ENCODE peak calls at places on chromosomes 6 and 20, in ten cellular contexts. Z is esophagus squamous epithelium; G is MM.1S; P is DND-41; B is neuronal stem cell; L is esophagus muscularis mucosa; D is osteoblast; H is CD8-positive, alpha-beta T cell; F is astrocyte; O is aorta. X is an unnamed sample. For H3K4me1, the result is how much of the 10 kb centered on the place peaks cover.

GRCh38 chr6:21354805-21355238 is 238.7 kb upstream of the SOX4 start:
- DNase-seq in Z (no peak), G (no peak), P (no peak), B (no peak), L (no peak), D (no peak), H (no peak), F (no peak), O (no peak), X (no peak)

GRCh38 chr6:166736606-166737005 is 109.6 kb upstream of the RPS6KA2 start:
- DNase-seq in Z (no peak), G (no peak), P (no peak), B (no peak), L (no peak), D (peak), H (no peak), F (peak), O (no peak), X (no peak)

GRCh38 chr20:44543345-44543744 is 21.5 kb upstream of the SERINC3 start:
- DNase-seq in Z (no peak), G (no peak), P (no peak), B (no peak), L (no peak), D (no peak), H (no peak), F (no peak), O (no peak), X (no peak)

GRCh38 chr6:132798820-132799538 is 542 bp upstream of the SLC18B1 start:
- DNase-seq in Z (no peak), G (peak), P (peak), B (peak), L (no peak), D (peak), H (peak), F (no peak), O (peak), X (peak)

GRCh38 chr6:47047479-47048411 is 5.6 kb upstream of the ADGRF1 start:
- DNase-seq in Z (no peak), G (peak), P (peak), B (peak), L (no peak), D (peak), H (peak), F (peak), O (no peak), X (peak)

GRCh38 chr20:25484911-25485511 is 77.5 kb downstream of the GINS1 start:
- DNase-seq in Z (no peak), G (peak), P (peak), B (no peak), L (no peak), D (peak), H (no peak), F (peak), O (no peak), X (no peak)

GRCh38 chr6:127180421-127180820 is 62.0 kb downstream of the RSPO3 start:
- DNase-seq in Z (no peak), G (no peak), P (no peak), B (no peak), L (no peak), D (no peak), H (no peak), F (no peak), O (no peak), X (no peak)

GRCh38 chr20:46458891-46459750 is 52.7 kb upstream of the ELMO2 start:
- DNase-seq in Z (no peak), G (no peak), P (no peak), B (peak), L (no peak), D (no peak), H (no peak), F (no peak), O (peak), X (no peak)

GRCh38 chr6:158752613-158753012 is 66.6 kb downstream of the EZR start:
- DNase-seq in Z (no peak), G (no peak), P (no peak), B (no peak), L (no peak), D (no peak), H (no peak), F (no peak), O (no peak), X (no peak)

GRCh38 chr6:138498575-138499302 is 555 bp downstream of the NHSL1 start:
- DNase-seq in Z (no peak), G (no peak), P (no peak), B (no peak), L (no peak), D (no peak), H (no peak), F (peak), O (no peak), X (no peak)

GRCh38 chr6:112639436-112639835 is 292.3 kb downstream of the RFPL4B start:
- DNase-seq in Z (no peak), G (no peak), P (no peak), B (no peak), L (no peak), D (peak), H (no peak), F (peak), O (no peak), X (no peak)

GRCh38 chr6:112636650-112637260 is 289.6 kb downstream of the RFPL4B start:
- DNase-seq in Z (no peak), G (no peak), P (no peak), B (no peak), L (no peak), D (peak), H (no peak), F (peak), O (no peak), X (no peak)

DNA sequence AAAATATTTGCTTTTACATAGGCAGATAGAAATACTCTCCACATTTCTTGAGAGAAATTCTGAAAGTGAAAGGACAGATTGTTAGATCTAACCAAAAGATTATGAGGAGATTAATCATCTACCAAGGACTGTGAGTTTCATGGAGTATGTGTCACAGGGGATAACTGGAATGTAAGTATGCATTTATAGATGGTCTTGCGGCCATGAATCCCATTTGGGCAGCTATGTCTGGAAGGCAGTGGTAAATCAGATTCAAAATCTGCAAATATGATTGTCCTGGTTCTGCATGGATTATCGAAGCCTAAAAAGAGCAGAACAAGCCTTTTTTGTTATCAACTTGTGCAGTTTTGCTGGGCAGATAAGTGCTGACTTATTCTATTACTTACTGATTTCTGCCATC is 293.8 kb downstream of the RFPL4B start:
- DNase-seq in Z (no peak), G (no peak), P (no peak), B (no peak), L (no peak), D (peak), H (no peak), F (peak), O (no peak), X (no peak)
- H3K4me1 ChIP-seq in Z (under half), G (under half), P (under half), B (under half), L (under half), D (under half), H (under half), F (under half), O (under half), X (under half)

GRCh38 chr6:31180500-31180899 is 10.0 kb upstream of the POU5F1 start:
- DNase-seq in Z (no peak), G (peak), P (no peak), B (no peak), L (no peak), D (peak), H (peak), F (peak), O (peak), X (peak)

GRCh38 chr6:31187780-31188194 is 17.3 kb upstream of the POU5F1 start:
- DNase-seq in Z (no peak), G (no peak), P (no peak), B (no peak), L (no peak), D (no peak), H (no peak), F (no peak), O (no peak), X (no peak)

GRCh38 chr6:31190488-31190887 is 20.0 kb upstream of the POU5F1 start:
- DNase-seq in Z (no peak), G (peak), P (no peak), B (no peak), L (no peak), D (no peak), H (no peak), F (no peak), O (no peak), X (no peak)

GRCh38 chr6:31186052-31186734 is 15.7 kb upstream of the POU5F1 start:
- DNase-seq in Z (no peak), G (no peak), P (no peak), B (no peak), L (no peak), D (no peak), H (no peak), F (peak), O (peak), X (no peak)
- H3K27ac ChIP-seq in Z (peak), G (no peak), P (no peak), B (no peak), L (peak), D (peak), H (no peak), F (no peak), O (no peak), X (no peak)

DNA sequence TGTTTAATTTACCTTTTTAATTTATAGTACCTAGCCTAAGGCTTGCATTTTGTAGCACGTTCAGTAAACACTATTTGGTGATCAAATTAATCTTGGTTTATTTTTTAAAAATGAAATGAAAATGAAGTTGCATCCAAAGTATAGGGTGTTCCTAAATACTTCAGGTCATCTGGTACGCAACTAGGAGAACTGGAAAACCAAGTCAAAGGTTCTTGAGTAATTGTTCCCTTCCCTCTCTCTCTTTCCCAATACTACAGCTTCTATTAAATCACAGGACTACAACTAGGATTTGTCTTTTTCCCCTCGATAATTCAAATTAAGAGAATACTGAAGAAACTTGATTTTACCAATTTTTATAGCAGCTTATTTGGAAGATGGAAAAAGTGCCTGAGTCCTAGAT is 27.9 kb downstream of the CSNK2A1 start:
- DNase-seq in Z (no peak), G (no peak), P (no peak), B (no peak), L (no peak), D (no peak), H (no peak), F (no peak), O (no peak), X (no peak)
- H3K4me1 ChIP-seq in Z (under half), G (under half), P (under half), B (under half), L (under half), D (under half), H (under half), F (under half), O (under half), X (under half)

GRCh38 chr6:109690373-109690739 is 646 bp downstream of the AK9 start:
- DNase-seq in Z (peak), G (peak), P (peak), B (peak), L (no peak), D (peak), H (peak), F (no peak), O (peak), X (peak)

GRCh38 chr6:109686566-109686965 is 4.4 kb downstream of the AK9 start:
- DNase-seq in Z (no peak), G (no peak), P (no peak), B (no peak), L (no peak), D (peak), H (no peak), F (no peak), O (no peak), X (no peak)

GRCh38 chr6:109693128-109693527 is 2.0 kb downstream of the FIG4 start:
- DNase-seq in Z (no peak), G (no peak), P (no peak), B (no peak), L (no peak), D (no peak), H (no peak), F (no peak), O (no peak), X (no peak)

GRCh38 chr6:109687271-109687721 is 3.7 kb downstream of the AK9 start:
- DNase-seq in Z (no peak), G (no peak), P (no peak), B (no peak), L (no peak), D (peak), H (no peak), F (peak), O (peak), X (no peak)

DNA sequence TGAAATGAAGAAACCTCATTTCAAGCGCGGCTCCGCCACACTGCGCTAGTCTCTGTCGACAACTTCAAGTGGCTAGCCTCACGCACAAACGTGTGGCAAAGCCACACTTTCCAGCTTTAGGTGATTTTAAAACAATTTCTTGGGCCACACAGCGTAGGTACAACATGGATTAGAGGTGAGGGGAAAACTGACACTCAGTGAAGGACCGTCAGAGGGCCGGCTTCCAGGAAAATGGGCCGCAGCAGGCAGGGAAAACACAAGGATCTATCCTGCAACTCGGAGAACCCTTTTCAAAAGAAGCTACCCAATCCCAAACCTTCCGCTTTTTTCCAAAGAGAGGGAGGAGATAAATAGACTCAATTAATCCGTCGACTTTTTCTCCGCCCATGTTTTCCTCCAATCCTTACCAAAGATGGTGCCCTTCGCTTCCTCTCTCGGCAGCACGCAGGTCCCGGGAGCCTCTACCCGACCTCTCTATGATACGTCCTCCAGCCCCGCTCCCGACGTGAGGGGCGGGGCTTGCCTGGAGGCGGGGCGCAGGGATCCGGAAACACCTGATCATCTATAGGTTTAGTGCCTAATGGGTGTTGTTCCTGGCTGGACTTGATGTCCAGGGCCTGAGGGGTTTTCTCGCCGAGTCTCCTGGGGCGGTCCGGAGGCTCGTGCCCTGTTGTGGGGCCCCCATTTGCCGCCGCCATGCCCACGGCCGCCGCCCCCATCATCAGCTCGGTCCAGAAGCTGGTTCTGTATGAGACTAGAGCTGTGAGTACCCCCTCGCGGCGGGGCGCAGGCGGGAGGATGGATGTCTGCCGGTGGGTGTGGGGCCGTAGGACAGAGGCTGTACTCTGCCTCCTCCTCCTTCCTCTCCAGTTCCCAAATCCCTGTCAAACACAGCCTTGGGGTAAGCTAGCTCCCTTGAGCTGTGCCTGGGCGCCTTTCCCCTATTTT is at the start of the genes AK9 and FIG4:
- DNase-seq in Z (peak), G (peak), P (peak), B (peak), L (peak), D (peak), H (peak), F (peak), O (peak), X (peak)
- H3K27ac ChIP-seq in Z (peak), G (peak), P (peak), B (peak), L (peak), D (peak), H (peak), F (peak), O (peak), X (peak)

DNA sequence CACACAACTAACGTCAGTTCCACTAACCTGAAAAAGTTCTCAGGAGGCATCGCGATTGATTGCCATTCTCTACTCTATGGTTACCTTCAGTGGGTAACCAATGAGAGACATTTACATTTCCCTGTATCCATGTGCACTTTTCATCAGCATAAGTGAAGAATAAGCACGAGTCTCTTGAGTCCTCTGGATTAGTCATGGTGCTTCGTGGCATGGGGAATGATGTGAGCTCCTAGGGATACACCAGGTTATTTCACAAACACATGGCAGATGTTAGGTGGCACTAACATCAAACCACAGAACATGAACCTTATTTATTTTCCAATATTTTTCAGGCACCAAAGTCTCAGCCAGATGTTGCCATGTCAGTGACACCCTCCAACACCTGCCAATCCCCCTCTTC is 64.0 kb downstream of the FYN start:
- DNase-seq in Z (no peak), G (no peak), P (no peak), B (no peak), L (no peak), D (no peak), H (no peak), F (peak), O (no peak), X (no peak)
- H3K4me1 ChIP-seq in Z (under half), G (under half), P (under half), B (under half), L (under half), D (half or more), H (half or more), F (half or more), O (under half), X (half or more)